ENCODE peak calls at places on chromosome 15, in four cellular contexts. F is OCI-LY7, O is neural progenitor cell, U is HCT116. D is an unnamed sample.
A peak's percentile ranks its signal among the peaks of the same experiment; 100 is the strongest.

GRCh38 chr15:73809728-73810501 is 56.8 kb upstream of the INSYN1 start:
- DNase-seq in F (no peak), O (no peak), U (no peak), D (no peak)

GRCh38 chr15:38074029-38074428 is 139.6 kb downstream of the TMCO5A start:
- DNase-seq in F (peak; percentile 18), O (no peak), U (no peak), D (no peak)

GRCh38 chr15:65370885-65371284 is 6.9 kb downstream of the IGDCC3 start:
- DNase-seq in F (no peak), O (no peak), U (no peak), D (no peak)

GRCh38 chr15:76235186-76235826 is 76.0 kb downstream of the ETFA start:
- DNase-seq in F (peak; percentile 58), O (peak; percentile 33), U (peak; percentile 19), D (peak; percentile 67)

GRCh38 chr15:50365570-50365969 is 10.6 kb upstream of the GABPB1 start:
- DNase-seq in F (no peak), O (no peak), U (no peak), D (no peak)

GRCh38 chr15:34494084-34494399 is 56.4 kb upstream of the GOLGA8A start:
- DNase-seq in F (no peak), O (no peak), U (no peak), D (no peak)

GRCh38 chr15:55897560-55898336 is 95.7 kb downstream of the NEDD4 start:
- DNase-seq in F (peak; percentile 14), O (peak; percentile 75), U (no peak), D (peak; percentile 85)

GRCh38 chr15:69042531-69042930 is 28.0 kb downstream of the NOX5 start:
- DNase-seq in F (no peak), O (no peak), U (no peak), D (no peak)

GRCh38 chr15:87860743-87861142 is 395.8 kb downstream of the NTRK3 start:
- DNase-seq in F (no peak), O (no peak), U (no peak), D (no peak)

GRCh38 chr15:32886441-32886840 is 168.6 kb downstream of the GREM1 start:
- DNase-seq in F (no peak), O (peak; percentile 40), U (no peak), D (peak; percentile 38)

GRCh38 chr15:73564255-73564654 is 68.9 kb downstream of the NPTN start:
- DNase-seq in F (no peak), O (peak; percentile 12), U (peak; percentile 43), D (no peak)

GRCh38 chr15:55546718-55547117 is 38.7 kb upstream of the DNAAF4 start:
- DNase-seq in F (no peak), O (no peak), U (no peak), D (no peak)

DNA sequence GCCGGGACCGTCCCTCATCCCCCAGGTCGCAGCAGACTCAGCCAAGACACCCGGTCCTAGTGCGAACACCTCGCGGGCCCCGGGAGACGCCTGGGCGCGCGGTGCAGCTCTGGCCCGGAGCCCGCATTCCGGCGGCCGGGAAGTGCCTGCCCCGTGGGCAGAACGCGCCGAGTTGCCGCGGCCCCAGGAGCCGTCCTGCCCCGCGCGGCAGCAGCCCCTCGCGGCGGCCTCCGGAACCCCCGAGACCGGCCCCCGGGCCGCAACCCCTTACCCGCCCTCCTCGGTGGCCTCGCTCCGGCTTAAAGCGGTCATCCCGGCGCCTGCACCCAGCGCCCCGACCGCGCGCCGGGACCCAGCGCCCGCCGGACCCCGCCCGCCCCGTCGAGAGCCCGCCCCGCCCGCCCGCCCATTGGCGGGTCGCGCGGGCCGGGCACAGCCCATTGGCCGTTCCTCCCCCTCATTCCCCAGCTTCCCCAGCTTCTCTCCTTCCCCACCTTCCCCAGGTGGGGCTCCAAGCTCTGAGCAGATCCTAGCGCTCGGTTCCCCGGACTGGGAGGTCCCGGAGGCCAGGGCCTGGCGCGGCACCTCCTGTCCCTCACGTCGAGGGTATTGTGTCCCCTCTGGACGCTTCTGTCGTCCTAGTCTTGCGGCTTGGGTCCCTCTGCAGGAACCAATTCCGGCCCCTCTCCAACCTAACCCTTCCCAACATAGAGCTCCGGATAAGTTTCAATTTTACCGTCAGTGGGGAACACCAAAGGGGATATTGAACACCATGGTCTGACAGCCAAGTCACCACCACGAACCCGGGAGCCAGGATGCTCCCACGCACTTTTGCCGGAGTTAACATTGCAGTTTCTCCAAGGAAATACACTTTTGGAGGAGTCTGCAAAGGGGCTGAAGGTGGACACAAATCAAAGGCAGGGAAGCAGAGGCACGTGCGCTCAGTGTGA is at the start of gene GRAMD2A:
- DNase-seq in F (no peak), O (peak; percentile 65), U (peak; percentile 61), D (peak; percentile 89)
- TF ChIP-seq EZH2phosphoT487 in F (no peak), O (peak; percentile 80), U (no peak), D (no peak)

DNA sequence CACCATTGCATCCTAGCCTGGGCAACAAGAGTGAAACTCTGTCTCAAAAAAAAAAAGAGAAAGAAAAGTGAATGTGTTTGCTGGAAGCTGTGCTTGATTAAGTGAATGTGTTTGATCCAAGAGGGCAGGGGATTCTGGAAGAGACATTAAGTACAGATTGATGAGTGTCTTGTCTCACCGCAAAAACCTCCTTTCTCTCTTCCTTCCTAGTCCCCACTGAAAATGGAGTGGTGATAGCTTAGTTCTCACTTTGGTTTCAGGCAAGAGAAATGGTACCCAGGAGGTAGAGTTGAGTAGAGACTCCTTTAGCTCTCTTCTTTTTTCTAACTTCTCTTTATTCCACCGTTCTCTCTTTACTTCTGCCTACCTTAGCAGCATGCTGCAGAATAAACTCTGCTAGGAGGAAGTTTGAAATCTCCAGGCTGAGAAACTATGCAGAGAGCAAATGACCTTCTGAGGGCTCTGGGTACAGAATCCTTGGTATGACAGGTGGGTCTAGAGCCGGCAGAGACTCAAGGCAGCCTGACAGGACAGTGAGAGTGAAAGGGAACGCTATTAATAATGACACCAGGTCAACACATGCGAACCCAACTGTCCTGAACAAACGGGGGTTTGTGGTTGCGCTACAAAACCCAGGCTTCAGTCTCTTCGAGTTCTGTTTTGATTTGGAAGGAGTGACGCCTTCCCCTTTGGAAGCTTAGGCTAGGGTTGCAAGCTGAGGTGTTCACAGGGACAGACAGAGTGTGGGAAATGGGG is 74.9 kb downstream of the SMAD3 start:
- DNase-seq in F (no peak), O (no peak), U (no peak), D (no peak)
- H3K4me3 ChIP-seq in F (no peak overlapping the region), O (no peak overlapping the region), U (no peak overlapping the region), D (no peak overlapping the region)

DNA sequence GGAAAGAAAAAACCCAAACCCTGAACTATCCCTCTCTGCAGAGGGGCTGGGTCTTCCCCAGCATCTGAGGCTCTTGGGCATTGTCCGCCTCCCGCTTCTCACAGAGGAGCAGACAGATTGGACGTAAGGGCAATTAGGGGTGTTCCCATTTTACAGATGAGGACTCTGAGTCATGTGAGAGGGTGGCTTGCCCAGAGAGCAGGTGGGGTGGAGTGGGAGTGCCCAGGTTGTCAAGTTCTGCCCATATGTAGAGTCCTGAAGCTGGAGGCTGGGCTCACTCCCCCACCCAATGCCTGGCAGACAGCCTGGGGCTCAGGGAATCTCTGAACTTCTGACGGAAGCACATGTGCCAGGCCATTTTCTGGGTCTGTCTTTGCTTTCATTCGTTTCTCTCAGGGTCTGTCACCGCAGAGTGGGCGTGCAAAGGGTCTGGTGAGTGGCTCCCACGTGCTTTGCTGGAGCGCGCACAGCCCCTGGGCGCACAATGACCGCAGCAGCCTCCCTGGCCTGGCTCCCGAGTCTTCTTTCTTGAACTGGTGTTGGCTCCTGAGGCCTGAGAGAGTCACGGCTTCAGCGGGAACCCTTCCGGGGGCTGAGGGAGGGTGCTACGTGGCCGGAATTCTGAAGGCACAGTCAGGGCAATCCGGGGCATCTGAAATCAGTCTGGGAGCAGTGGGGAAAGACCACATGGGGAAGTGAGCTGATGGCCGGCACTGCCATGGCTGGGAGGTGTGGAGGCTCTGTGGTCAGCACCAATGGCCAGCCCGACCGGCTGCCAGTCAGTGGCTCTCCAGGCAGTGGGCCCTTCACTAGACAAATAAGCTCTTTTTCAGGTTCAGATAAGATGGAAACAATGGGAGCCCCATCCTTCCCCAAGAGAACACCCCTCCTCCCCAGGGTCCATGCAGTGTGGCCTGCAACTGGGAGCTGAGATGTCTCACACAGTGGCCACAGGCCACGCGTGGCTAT is 1.1 kb upstream of the TRPM1 start:
- DNase-seq in F (no peak), O (no peak), U (no peak), D (no peak)
- TF ChIP-seq EZH2phosphoT487 in F (no peak), O (no peak), U (no peak), D (no peak)

DNA sequence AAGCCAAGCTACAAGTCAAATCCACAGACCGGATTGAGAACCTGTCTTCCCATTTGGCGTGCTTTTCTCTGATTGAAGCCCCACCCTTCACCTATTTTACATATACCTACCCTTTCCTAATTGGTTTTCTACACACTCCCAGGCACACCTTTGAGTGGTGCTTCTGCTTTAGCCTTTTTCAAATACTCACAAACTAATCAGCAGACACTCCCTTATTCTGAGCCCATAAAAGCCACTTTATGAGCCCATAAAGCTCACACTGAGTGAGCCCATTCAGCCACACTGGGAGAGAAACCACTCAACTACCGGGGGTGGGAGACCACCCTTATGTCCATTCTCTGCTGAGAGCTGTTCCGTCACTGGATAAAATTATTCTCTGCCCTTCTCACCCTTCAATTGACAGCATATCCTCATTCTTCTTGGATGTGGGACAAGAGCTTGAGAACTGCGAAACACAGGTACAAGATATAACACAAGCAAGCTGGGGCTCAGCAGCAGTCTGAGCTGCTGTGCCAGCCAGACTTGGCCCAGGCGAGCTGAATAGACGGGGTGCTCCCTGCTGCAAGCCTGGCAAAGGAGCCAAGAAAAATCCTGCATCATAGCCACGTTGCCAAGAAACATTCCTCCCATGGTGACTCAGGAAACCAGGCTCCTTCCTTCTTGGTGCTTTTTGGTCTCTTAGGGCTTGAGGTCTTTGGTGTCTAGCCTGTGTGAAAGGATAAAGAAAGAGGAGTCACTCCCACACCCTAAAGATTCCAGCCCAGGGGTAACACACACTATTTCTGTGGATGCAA is 609.6 kb downstream of the MCTP2 start:
- DNase-seq in F (no peak), O (no peak), U (no peak), D (peak; percentile 25)
- H3K4me3 ChIP-seq in F (no peak overlapping the region), O (no peak overlapping the region), U (no peak overlapping the region), D (no peak overlapping the region)

GRCh38 chr15:62940359-62940754 is 102.2 kb upstream of the TPM1 start:
- DNase-seq in F (no peak), O (no peak), U (no peak), D (no peak)
- TF ChIP-seq EZH2phosphoT487 in F (no peak), O (no peak), U (no peak), D (no peak)

DNA sequence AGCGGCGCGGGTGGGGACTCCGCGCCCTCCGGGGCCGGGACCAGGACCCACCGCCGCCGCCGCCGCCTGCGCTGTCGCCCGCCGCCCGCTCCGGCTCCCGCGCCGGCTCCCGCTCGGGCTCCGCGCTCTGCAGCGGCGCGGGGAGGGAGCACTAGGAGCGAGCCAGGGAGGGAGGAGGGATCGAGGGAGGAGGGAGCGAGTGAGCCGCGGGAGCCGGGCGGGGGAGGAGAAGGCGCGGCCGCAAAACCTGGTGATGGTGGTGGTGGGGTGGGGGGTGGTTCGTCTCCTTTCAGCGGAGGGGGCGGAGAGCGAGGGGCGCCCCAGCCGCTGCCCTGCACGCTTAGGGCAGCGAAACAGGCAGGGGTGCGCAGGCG is at the start of gene LINGO1:
- DNase-seq in F (no peak), O (peak; percentile 86), U (no peak), D (peak; percentile 81)
- H3K4me3 ChIP-seq in F (no peak within 1 kb of the TSS), O (peak within 1 kb of the TSS; percentile 90), U (peak within 1 kb of the TSS; percentile 71), D (peak within 1 kb of the TSS; percentile 83)

DNA sequence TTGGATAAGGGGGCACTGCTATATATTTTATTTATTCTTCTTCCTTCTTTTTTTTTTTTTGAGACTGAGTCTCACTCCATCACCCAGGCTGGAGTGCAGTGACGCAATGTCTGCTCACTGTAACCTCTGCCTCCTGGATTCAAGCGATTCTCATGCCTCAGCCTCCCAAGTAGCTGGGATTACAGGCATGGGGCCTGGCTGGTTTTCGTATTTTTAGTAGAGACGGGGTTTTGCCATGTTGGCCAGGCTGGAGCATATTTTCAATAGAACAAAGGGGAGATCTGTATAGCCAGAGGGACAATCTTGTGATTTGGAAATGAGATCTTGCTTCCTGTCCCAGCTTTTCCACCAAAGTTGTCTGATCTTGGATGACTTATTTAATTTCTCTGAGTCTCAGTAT is 133.1 kb upstream of the ABHD17C start:
- DNase-seq in F (no peak), O (no peak), U (no peak), D (no peak)
- TF ChIP-seq EZH2phosphoT487 in F (no peak), O (no peak), U (no peak), D (no peak)

D was measured in GM23338.